ENCODE peak calls at places on chromosome 16, in seven cellular contexts. D is H7; V is activated effector memory CD4-positive, alpha-beta T cell treated with anti-CD3 and anti-CD28 coated beads, Interleukin-2, amount 50 U/mL, for 16 hours; Z is NCI-H1436; J is AG09309; P is T-helper 2 cell; U is suprapubic skin. I is an unnamed sample.

GRCh38 chr16:63720848-63721247 is 1401.0 kb downstream of the CDH11 start:
- DNase-seq in D (no peak), V (no peak), Z (no peak), J (no peak), P (no peak), U (no peak), I (no peak)

GRCh38 chr16:3235856-3236669 is 1.1 kb upstream of the ZNF200 start:
- DNase-seq in D (peak), V (peak), Z (no peak), J (no peak), P (no peak), U (no peak), I (peak)

GRCh38 chr16:67783353-67783725 is 23.0 kb downstream of the RANBP10 start:
- DNase-seq in D (no peak), V (no peak), Z (no peak), J (no peak), P (no peak), U (no peak), I (no peak)

GRCh38 chr16:67666032-67666537 is 465 bp downstream of the ENKD1 start:
- DNase-seq in D (peak), V (no peak), Z (no peak), J (no peak), P (no peak), U (no peak), I (no peak)

GRCh38 chr16:12257926-12258561 is 281.5 kb downstream of the SNX29 start:
- DNase-seq in D (peak), V (no peak), Z (peak), J (no peak), P (no peak), U (no peak), I (no peak)

GRCh38 chr16:56506941-56507340 is 12.9 kb downstream of the BBS2 start:
- DNase-seq in D (no peak), V (no peak), Z (no peak), J (peak), P (no peak), U (no peak), I (no peak)

GRCh38 chr16:29891525-29892457 is 7.6 kb downstream of the SEZ6L2 start:
- DNase-seq in D (no peak), V (no peak), Z (peak), J (no peak), P (no peak), U (no peak), I (no peak)

GRCh38 chr16:50267651-50268050 is 1.3 kb downstream of the ADCY7 start:
- DNase-seq in D (peak), V (peak), Z (no peak), J (no peak), P (no peak), U (no peak), I (no peak)

GRCh38 chr16:53779186-53779585 is 75.2 kb downstream of the FTO start:
- DNase-seq in D (no peak), V (no peak), Z (no peak), J (no peak), P (no peak), U (no peak), I (no peak)

GRCh38 chr16:16148755-16149154 is 74.5 kb downstream of the ABCC6 start:
- DNase-seq in D (peak), V (no peak), Z (no peak), J (no peak), P (no peak), U (no peak), I (no peak)

GRCh38 chr16:81095653-81095952 is 592 bp downstream of the GCSH start:
- DNase-seq in D (no peak), V (no peak), Z (no peak), J (no peak), P (no peak), U (no peak), I (no peak)

GRCh38 chr16:84088695-84089395 is 27.9 kb downstream of the MBTPS1 start:
- DNase-seq in D (no peak), V (peak), Z (no peak), J (no peak), P (no peak), U (no peak), I (peak)

GRCh38 chr16:31713945-31714898 is 159.4 kb upstream of the ZNF267 start:
- DNase-seq in D (peak), V (peak), Z (no peak), J (no peak), P (no peak), U (no peak), I (no peak)

GRCh38 chr16:85421338-85422123 is 191.6 kb upstream of the GSE1 start:
- DNase-seq in D (peak), V (peak), Z (no peak), J (no peak), P (no peak), U (no peak), I (no peak)

GRCh38 chr16:47511882-47512281 is 50.8 kb downstream of the PHKB start:
- DNase-seq in D (no peak), V (no peak), Z (no peak), J (no peak), P (no peak), U (no peak), I (no peak)

GRCh38 chr16:81524382-81524781 is 79.8 kb downstream of the CMIP start:
- DNase-seq in D (no peak), V (no peak), Z (no peak), J (no peak), P (no peak), U (no peak), I (peak)

GRCh38 chr16:49330562-49331201 is 42.9 kb upstream of the C16orf78 start:
- DNase-seq in D (no peak), V (no peak), Z (no peak), J (no peak), P (no peak), U (no peak), I (no peak)

GRCh38 chr16:46662123-46662522 is 26.9 kb downstream of the VPS35 start:
- DNase-seq in D (no peak), V (no peak), Z (no peak), J (no peak), P (no peak), U (no peak), I (no peak)

GRCh38 chr16:87375426-87376135 is 8.0 kb downstream of the FBXO31 start:
- DNase-seq in D (no peak), V (no peak), Z (no peak), J (no peak), P (no peak), U (no peak), I (no peak)

GRCh38 chr16:85151603-85152413 is 39.5 kb upstream of the CIBAR2 start:
- DNase-seq in D (peak), V (no peak), Z (no peak), J (no peak), P (no peak), U (no peak), I (no peak)

GRCh38 chr16:49631521-49632041 is 224.3 kb downstream of the ZNF423 start:
- DNase-seq in D (no peak), V (no peak), Z (no peak), J (peak), P (no peak), U (no peak), I (no peak)

GRCh38 chr16:57675752-57676623 is 7.9 kb downstream of the ADGRG3 start:
- DNase-seq in D (peak), V (no peak), Z (no peak), J (no peak), P (no peak), U (no peak), I (no peak)

GRCh38 chr16:81821422-81822128 is 42.5 kb downstream of the PLCG2 start:
- DNase-seq in D (peak), V (no peak), Z (no peak), J (no peak), P (no peak), U (no peak), I (no peak)

GRCh38 chr16:60091479-60091878 is 1357.4 kb upstream of the GOT2 start:
- DNase-seq in D (no peak), V (no peak), Z (no peak), J (no peak), P (no peak), U (no peak), I (no peak)

GRCh38 chr16:11379420-11379819 is 34.2 kb downstream of the RMI2 start:
- DNase-seq in D (peak), V (peak), Z (no peak), J (no peak), P (no peak), U (no peak), I (peak)

GRCh38 chr16:81861503-81861902 is 82.4 kb downstream of the PLCG2 start:
- DNase-seq in D (no peak), V (no peak), Z (no peak), J (no peak), P (no peak), U (no peak), I (no peak)

GRCh38 chr16:31461921-31462804 is 2.9 kb downstream of the ARMC5 start:
- DNase-seq in D (no peak), V (no peak), Z (no peak), J (no peak), P (no peak), U (no peak), I (no peak)

I was measured in effector memory CD8-positive, alpha-beta T cell.